ENCODE peak calls at places on chromosomes 7 and 10, in four cellular contexts. W is colonic mucosa; U is adipocyte; R is naive thymus-derived CD4-positive, alpha-beta T cell. N is an unnamed sample.

GRCh38 chr7:32026076-32026425 is 44.2 kb downstream of the PDE1C start:
- DNase-seq in W (no peak), U (no peak), R (no peak), N (no peak)

GRCh38 chr7:155300641-155301452 is 3.2 kb downstream of the INSIG1 start:
- DNase-seq in W (peak; percentile 33), U (no peak), R (no peak), N (no peak)

GRCh38 chr10:47277352-47278151 is 22.4 kb upstream of the GDF10 start:
- DNase-seq in W (no peak), U (no peak), R (peak; percentile 31), N (no peak)

GRCh38 chr10:127991543-127992255 is 84.8 kb downstream of the PTPRE start:
- DNase-seq in W (no peak), U (no peak), R (no peak), N (peak; percentile 34)

GRCh38 chr10:110419265-110419664 is 78.4 kb upstream of the DUSP5 start:
- DNase-seq in W (no peak), U (no peak), R (no peak), N (no peak)

GRCh38 chr7:131843862-131844261 is 287.4 kb upstream of the PODXL start:
- DNase-seq in W (peak; percentile 40), U (no peak), R (no peak), N (peak; percentile 29)

GRCh38 chr10:122307669-122308486 is 36.8 kb downstream of the BTBD16 start:
- DNase-seq in W (peak; percentile 72), U (peak; percentile 84), R (no peak), N (peak; percentile 99)

GRCh38 chr10:96618648-96619047 is 31.8 kb upstream of the TM9SF3 start:
- DNase-seq in W (peak; percentile 57), U (peak; percentile 59), R (no peak), N (peak; percentile 44)

GRCh38 chr7:113796557-113796956 is 122.3 kb downstream of the PPP1R3A start:
- DNase-seq in W (no peak), U (peak; percentile 90), R (no peak), N (peak; percentile 67)

GRCh38 chr7:31516680-31517079 is 2.8 kb downstream of the ITPRID1 start:
- DNase-seq in W (no peak), U (no peak), R (no peak), N (no peak)

GRCh38 chr7:66140924-66141323 is 26.3 kb downstream of the CRCP start:
- DNase-seq in W (peak; percentile 41), U (peak; percentile 77), R (no peak), N (peak; percentile 92)
- H3K4me1 ChIP-seq in W (no peaks in the 10 kb centered on the region), U (peaks cover 37% of the 10 kb centered on the region), R (no peaks in the 10 kb centered on the region), N (peaks cover 34% of the 10 kb centered on the region)

GRCh38 chr10:79142522-79143309 is 74.0 kb downstream of the ZMIZ1 start:
- DNase-seq in W (no peak), U (no peak), R (no peak), N (no peak)
- H3K4me1 ChIP-seq in W (peaks cover 9% of the 10 kb centered on the region), U (peaks cover 77% of the 10 kb centered on the region), R (peaks cover 11% of the 10 kb centered on the region), N (peaks cover 52% of the 10 kb centered on the region)

GRCh38 chr10:72002354-72003295 is 38.4 kb downstream of the CHST3 start:
- DNase-seq in W (no peak), U (no peak), R (no peak), N (no peak)
- H3K4me1 ChIP-seq in W (peaks cover 8% of the 10 kb centered on the region), U (peaks cover 60% of the 10 kb centered on the region), R (no peaks in the 10 kb centered on the region), N (peaks cover 29% of the 10 kb centered on the region)

DNA sequence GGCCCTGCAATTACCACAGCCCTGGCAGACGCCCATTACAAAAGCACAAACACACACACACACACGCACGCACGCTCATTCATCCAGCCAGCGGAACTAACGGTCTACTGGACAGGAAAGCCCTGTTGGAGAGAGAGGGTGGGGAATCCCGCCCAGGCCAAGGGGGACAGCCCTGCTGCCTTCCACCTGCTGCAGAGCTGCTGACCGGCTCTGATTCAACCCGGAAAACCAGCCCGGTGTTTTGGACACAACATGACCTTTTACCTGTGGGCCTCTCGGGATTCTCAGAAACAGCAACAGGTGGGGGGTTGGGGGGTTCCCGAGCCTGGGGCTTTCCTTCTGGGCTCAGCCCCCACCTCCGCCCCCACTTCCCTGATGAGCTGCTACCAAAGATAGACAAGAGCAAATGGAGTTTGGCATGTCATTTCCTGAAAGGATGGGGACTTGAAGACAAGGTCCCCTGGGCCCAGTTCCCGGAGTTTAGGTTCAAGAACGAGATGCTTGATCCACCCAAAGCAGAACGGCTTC is 18.5 kb upstream of the SERPINE1 start:
- DNase-seq in W (no peak), U (no peak), R (no peak), N (no peak)
- H3K4me1 ChIP-seq in W (no peaks in the 10 kb centered on the region), U (peaks cover 31% of the 10 kb centered on the region), R (no peaks in the 10 kb centered on the region), N (peaks cover 9% of the 10 kb centered on the region)

DNA sequence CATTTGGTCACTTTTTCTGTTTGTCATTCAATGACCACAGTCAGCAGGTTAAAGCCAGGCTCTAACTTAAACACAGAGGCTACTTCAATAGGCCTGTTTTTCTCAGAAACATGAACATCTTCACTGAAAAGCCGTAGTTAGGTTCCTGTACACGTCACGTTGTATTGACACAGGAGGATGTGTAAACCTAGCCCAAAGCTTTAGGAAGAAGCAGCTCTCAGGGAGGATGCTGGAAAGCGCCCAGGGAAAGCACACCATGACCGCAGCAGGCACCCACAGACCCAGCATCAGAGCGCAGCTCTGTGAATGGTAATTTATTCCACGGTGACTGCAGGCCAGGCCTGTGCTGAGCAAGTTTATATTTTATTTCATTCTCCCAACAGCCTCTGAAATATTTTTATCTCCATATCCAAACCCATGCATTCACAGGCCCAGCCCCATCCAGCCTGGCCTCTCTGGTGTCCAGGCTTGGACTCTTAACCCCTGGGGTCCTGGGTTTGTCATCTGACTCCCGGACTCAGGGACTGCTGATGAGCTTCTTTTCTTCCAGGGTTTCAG is 51.1 kb downstream of the ASB13 start:
- DNase-seq in W (no peak), U (no peak), R (no peak), N (no peak)
- H3K4me1 ChIP-seq in W (no peaks in the 10 kb centered on the region), U (peaks cover 53% of the 10 kb centered on the region), R (no peaks in the 10 kb centered on the region), N (peaks cover 41% of the 10 kb centered on the region)

DNA sequence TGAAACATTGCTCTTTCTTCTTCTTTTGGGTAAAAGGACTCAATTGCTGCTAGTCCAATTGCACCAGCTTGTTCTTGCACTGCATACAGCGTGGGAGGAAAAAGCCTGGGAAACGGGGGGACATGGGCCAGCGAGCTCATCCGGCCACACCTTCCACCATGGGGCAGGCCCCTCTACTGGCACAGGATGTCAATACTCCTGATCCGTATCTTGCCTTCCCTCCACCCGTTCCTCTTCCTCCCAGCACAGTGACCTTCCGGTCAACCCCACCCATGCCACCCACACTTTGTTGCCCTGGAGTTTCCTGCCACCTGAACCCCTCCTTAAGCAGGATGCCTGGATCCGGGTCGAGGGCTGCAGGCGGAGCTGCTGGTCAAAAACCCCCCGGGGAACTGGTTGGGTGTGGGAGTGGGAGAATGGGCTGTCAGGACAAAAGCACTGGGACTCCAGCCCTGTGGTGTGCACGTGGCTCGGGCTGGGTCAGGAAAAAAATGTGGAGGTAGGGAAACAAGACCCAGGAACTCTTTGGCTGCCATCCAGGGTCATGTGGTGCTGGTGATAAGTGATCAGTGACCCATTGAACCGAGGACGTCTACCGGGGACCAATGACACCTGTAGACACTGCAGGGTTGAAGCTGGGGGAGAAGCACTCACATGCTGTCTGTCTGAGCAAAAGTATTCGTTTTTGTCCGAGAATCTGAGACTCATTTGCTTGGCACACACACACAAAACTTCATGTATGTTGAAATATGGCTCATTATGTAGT is 8.2 kb downstream of the IL2RA start:
- DNase-seq in W (peak; percentile 57), U (no peak), R (no peak), N (no peak)
- H3K4me1 ChIP-seq in W (no peaks in the 10 kb centered on the region), U (peaks cover 18% of the 10 kb centered on the region), R (peaks cover 41% of the 10 kb centered on the region), N (no peaks in the 10 kb centered on the region)